ENCODE peak calls at places on chromosomes 6 and 20, in ten cellular contexts. O is HCT116, R is cardiac muscle cell, T is tibial artery, N is A549, G is pancreas, A is endothelial cell of umbilical vein, F is OCI-LY7, D is fibroblast of lung, V is Peyer's patch. W is an unnamed sample. For H3K4me1, the result is how much of the 10 kb centered on the place peaks cover.

GRCh38 chr20:57474191-57474590 is 50.7 kb downstream of the CTCFL start:
- DNase-seq in T (no peak), V (no peak), F (no peak), G (no peak), N (no peak), O (no peak), A (no peak), D (no peak), R (no peak), W (no peak)

GRCh38 chr20:42340358-42340757 is 722.2 kb upstream of the CHD6 start:
- DNase-seq in N (no peak), G (no peak), F (no peak), V (no peak), A (no peak), T (no peak), D (no peak), R (no peak), O (no peak), W (no peak)

GRCh38 chr20:37943501-37944455 is 40.9 kb downstream of the VSTM2L start:
- DNase-seq in T (no peak), D (no peak), O (no peak), G (peak), N (no peak), V (no peak), F (no peak), R (no peak), A (no peak), W (no peak)

GRCh38 chr6:11854418-11855165 is 76.0 kb upstream of the ADTRP start:
- DNase-seq in V (no peak), F (no peak), A (peak), O (no peak), G (no peak), T (no peak), D (peak), R (no peak), N (peak), W (no peak)

GRCh38 chr20:45867811-45868176 is 10.4 kb downstream of the ZSWIM3 start:
- DNase-seq in O (no peak), N (no peak), A (peak), R (no peak), F (no peak), G (no peak), V (no peak), D (peak), T (no peak), W (no peak)

GRCh38 chr6:32668226-32668747 is 1.8 kb upstream of the HLA-DQB1 start:
- DNase-seq in F (peak), V (no peak), T (no peak), N (no peak), R (peak), G (no peak), A (no peak), O (peak), D (no peak), W (no peak)

GRCh38 chr20:57672164-57672563 is 37.7 kb downstream of the PMEPA1 start:
- DNase-seq in O (no peak), R (peak), A (peak), D (peak), F (no peak), T (peak), V (no peak), N (no peak), G (no peak), W (peak)

GRCh38 chr6:54892831-54893230 is 46.3 kb downstream of the FAM83B start:
- DNase-seq in O (peak), V (no peak), N (peak), A (no peak), T (no peak), D (peak), R (no peak), G (no peak), F (no peak), W (no peak)

GRCh38 chr6:170209354-170210025 is 81.4 kb downstream of the DLL1 start:
- DNase-seq in A (no peak), D (no peak), R (no peak), V (peak), O (no peak), G (no peak), T (peak), N (no peak), F (no peak), W (no peak)

DNA sequence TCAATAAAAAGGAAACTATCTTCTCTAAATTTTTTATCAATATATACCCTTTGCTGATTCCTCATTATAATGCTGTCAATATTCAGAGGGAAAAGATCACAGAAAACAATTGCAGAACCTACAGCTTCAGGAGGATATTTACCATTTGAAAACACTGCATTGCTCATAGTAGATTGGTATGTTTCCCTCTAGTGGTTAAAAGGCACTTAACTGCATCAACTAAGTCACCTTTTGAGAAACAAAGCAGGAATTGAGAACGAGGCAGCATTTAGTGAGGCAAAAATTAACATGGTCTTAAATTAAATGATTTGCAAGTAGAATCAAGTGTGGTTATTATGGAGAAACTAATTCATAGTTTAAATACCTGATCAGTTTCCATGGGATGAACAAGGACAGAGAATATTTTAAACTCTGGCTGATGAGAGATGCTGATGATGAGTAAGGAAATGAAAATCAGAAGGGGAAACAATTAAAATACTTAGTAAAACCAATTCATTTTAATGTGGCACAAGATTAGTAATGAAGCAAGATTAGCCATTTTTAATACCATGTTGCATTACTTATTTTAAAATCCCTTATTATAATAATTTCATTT is 642.1 kb downstream of the EPHA7 start:
- DNase-seq in O (no peak), N (no peak), V (no peak), A (peak), R (peak), D (peak), G (no peak), F (peak), T (no peak), W (no peak)
- TF ChIP-seq CTCF in O (peak), N (no peak), V (peak), A (peak), R (peak), D (no peak), G (no peak), F (peak), T (no peak), W (no peak)

DNA sequence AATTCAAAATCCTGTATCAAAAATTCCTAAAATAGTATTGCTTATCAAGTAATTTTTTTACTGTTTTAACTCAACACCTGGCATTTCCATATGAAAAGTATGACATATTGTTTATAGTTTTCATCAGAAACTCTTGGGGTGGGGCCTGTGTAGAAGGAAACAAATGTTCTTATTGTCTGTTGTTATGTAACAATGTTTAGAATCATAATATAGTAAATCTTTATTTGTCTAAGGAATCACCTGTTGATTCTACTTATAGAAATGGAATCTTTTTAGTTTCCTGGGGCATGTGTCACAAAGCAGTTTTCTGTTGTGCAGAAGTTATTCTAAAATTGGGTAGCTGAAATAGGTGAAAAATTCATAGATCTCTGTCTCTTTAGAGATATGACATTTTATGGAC is 4.9 kb downstream of the ARMC2 start:
- DNase-seq in F (no peak), V (no peak), R (no peak), D (no peak), A (no peak), O (no peak), T (no peak), G (no peak), N (no peak), W (no peak)
- H3K4me1 ChIP-seq in F (under half), V (under half), R (under half), D (under half), A (under half), O (under half), T (under half), G (under half), N (under half), W (under half)

GRCh38 chr6:96015791-96016776 is at the start of gene FUT9:
- DNase-seq in R (peak), T (no peak), D (peak), O (no peak), G (peak), F (no peak), N (no peak), A (no peak), V (no peak), W (no peak)
- TF ChIP-seq CTCF in R (no peak), T (no peak), D (no peak), O (no peak), G (no peak), F (no peak), N (no peak), A (no peak), V (no peak), W (no peak)

DNA sequence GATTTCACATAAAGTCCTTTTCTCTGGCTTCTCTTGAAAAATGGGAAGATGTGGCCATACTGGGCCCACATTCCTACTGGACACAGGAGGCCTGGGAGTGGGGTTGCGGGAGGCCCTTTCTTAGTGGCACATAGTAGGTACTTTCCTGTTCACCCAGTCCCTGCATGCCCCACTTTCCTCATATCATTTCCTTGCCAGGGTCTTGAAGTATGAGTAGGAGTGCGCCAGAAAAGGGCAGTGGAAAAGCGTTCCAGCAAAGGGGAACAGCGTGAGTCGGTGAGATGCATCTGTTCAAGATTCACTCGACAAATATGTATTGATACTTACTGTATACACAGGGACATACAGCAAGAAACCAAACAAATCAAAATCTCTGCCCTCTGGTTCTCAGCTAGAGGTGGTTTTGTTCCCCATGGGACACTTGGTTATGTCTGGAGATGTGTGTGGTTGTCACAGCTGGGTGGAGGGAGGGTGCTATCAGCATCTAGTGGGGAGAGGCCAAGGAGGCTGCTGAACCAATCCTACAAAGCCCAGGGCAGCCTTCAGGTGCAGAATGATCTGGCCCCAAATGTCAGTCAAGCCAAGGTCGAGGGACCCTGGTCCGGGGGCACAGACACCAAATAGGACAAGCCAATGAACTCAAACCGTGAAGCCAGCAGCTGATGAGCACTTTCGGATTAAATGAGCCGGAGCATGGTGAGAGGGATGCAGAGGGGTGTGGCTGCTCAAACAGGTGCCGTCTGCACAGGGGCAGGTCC is 151.4 kb downstream of the CEBPB start:
- DNase-seq in T (no peak), F (no peak), N (no peak), R (no peak), G (no peak), D (no peak), V (no peak), O (no peak), A (no peak), W (no peak)
- H3K4me1 ChIP-seq in T (under half), F (under half), N (under half), R (under half), G (under half), D (under half), V (under half), O (under half), A (under half), W (under half)

GRCh38 chr6:29791162-29791561 is 36.5 kb upstream of the HLA-G start:
- DNase-seq in R (no peak), O (no peak), G (no peak), N (no peak), T (no peak), F (no peak), D (no peak), A (no peak), V (no peak), W (no peak)

GRCh38 chr6:29793036-29793356 is 34.6 kb upstream of the HLA-G start:
- DNase-seq in O (no peak), G (no peak), V (no peak), T (no peak), N (no peak), F (no peak), R (no peak), D (no peak), A (no peak), W (no peak)

GRCh38 chr6:29793796-29794195 is 33.8 kb upstream of the HLA-G start:
- DNase-seq in D (no peak), O (no peak), V (no peak), N (no peak), G (no peak), R (no peak), F (no peak), A (no peak), T (no peak), W (no peak)

GRCh38 chr6:29791786-29792122 is 35.9 kb upstream of the HLA-G start:
- DNase-seq in F (no peak), V (no peak), G (no peak), O (no peak), N (no peak), D (no peak), A (no peak), T (no peak), R (no peak), W (no peak)

GRCh38 chr6:29792123-29793035 is 35.2 kb upstream of the HLA-G start:
- DNase-seq in D (no peak), V (peak), T (peak), R (peak), N (peak), O (no peak), A (peak), G (peak), F (no peak), W (peak)
- TF ChIP-seq CTCF in D (peak), V (peak), T (peak), R (peak), N (peak), O (no peak), A (peak), G (peak), F (no peak), W (peak)

GRCh38 chr6:41938590-41938989 is 3.0 kb downstream of the CCND3 start:
- DNase-seq in R (no peak), V (no peak), A (no peak), F (no peak), T (no peak), O (no peak), N (no peak), D (no peak), G (no peak), W (no peak)
- H3K4me1 ChIP-seq in R (under half), V (under half), A (under half), F (half or more), T (under half), O (under half), N (half or more), D (under half), G (under half), W (under half)

GRCh38 chr6:168605964-168606363 is 165.0 kb downstream of the SMOC2 start:
- DNase-seq in D (no peak), V (no peak), G (no peak), A (no peak), O (no peak), N (no peak), R (no peak), T (no peak), F (no peak), W (no peak)
- TF ChIP-seq CTCF in D (no peak), V (peak), G (no peak), A (no peak), O (no peak), N (no peak), R (no peak), T (no peak), F (no peak), W (no peak)

GRCh38 chr6:35558571-35558970 is 45.9 kb upstream of the TULP1 start:
- DNase-seq in A (no peak), R (no peak), N (no peak), V (no peak), D (no peak), O (no peak), T (no peak), F (no peak), G (no peak), W (no peak)
- H3K4me1 ChIP-seq in A (under half), R (under half), N (under half), V (under half), D (under half), O (under half), T (under half), F (under half), G (under half), W (under half)

DNA sequence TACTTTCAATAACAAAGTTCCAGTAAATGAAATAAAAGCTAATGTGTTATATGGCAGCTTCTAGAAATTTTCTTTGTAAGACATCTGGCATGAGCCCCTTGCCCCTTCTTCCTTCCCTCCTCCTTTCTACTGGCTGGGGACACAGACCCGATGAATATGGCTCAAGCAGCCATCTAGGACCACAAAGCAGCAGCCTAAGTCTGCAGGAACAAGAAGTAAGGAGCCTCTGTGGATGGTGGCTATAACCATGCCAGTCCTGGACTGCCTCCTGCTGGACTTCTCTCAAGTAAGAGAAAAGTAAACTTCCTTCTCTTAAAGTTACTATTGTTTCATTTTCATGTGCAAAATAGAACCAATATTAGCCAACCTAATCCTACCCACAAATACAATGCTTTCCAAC is 114.9 kb upstream of the DST start:
- DNase-seq in V (no peak), G (no peak), D (peak), F (no peak), T (no peak), A (peak), N (no peak), R (no peak), O (no peak), W (no peak)
- TF ChIP-seq CTCF in V (peak), G (peak), D (peak), F (no peak), T (no peak), A (peak), N (peak), R (peak), O (peak), W (peak)

GRCh38 chr6:20198764-20199174 is 13.5 kb downstream of the MBOAT1 start:
- DNase-seq in F (no peak), T (no peak), G (no peak), N (no peak), O (no peak), R (no peak), A (no peak), D (no peak), V (no peak), W (no peak)

GRCh38 chr6:20200761-20201160 is 11.5 kb downstream of the MBOAT1 start:
- DNase-seq in R (no peak), N (no peak), O (no peak), T (no peak), A (no peak), F (no peak), V (no peak), G (no peak), D (no peak), W (no peak)

GRCh38 chr6:20202699-20203302 is 9.5 kb downstream of the MBOAT1 start:
- DNase-seq in F (no peak), O (no peak), V (no peak), R (no peak), D (no peak), G (no peak), T (no peak), A (no peak), N (no peak), W (no peak)

GRCh38 chr6:20203561-20204528 is 8.4 kb downstream of the MBOAT1 start:
- DNase-seq in V (no peak), A (no peak), F (no peak), D (no peak), G (no peak), O (no peak), N (no peak), T (no peak), R (no peak), W (no peak)

DNA sequence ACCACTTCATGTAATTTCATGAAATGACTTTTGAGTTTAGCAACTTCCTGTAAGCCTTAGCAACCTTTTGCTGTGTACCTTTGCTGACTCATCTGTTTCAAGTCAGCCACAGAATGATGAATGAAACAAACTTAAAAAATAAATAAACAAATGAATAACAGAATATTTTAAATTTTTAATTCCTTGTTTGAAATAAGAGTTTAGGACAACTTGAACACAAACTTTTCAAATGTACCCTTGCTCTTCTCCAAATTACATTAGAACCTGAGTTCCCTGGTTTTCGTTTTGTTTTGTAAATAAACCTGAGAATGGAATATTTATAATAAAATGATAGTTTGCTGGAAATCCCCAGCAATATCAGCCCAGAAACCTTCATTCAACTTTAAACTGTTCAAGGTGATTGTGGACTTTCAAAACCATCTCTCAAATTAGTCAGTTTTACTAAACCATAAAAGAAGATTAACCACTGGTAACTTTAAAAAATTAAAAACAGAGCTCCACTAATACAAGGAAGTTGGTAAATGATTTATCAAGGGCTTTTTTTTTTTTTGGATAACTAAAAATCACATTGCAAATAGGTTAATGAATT is 10.1 kb downstream of the MBOAT1 start:
- DNase-seq in D (peak), O (no peak), G (no peak), R (no peak), A (peak), F (no peak), V (no peak), T (no peak), N (peak), W (no peak)
- H3K4me1 ChIP-seq in D (under half), O (under half), G (under half), R (under half), A (under half), F (under half), V (under half), T (under half), N (under half), W (under half)